ENCODE peak calls at places on chromosomes 4 and X, in nine cellular contexts. I is GM06990, V is psoas muscle, O is ovary, D is lower leg skin, P is AG04450, N is stomach, K is AG04449, M is astrocyte of the spinal cord. R is an unnamed sample.

GRCh38 chr4:74640111-74640903 is 154.0 kb downstream of the BTC start:
- DNase-seq in P (peak), I (no peak), K (no peak), N (no peak), M (peak), O (no peak), D (no peak), V (no peak), R (no peak)

GRCh38 chrX:71665747-71666146 is 1.6 kb upstream of the LOC101059915 start:
- DNase-seq in I (no peak), N (no peak), M (no peak), O (no peak), K (no peak), P (no peak), D (no peak), V (no peak), R (no peak)

GRCh38 chr4:8690811-8691775 is 98.5 kb downstream of the CPZ start:
- DNase-seq in O (peak), V (no peak), M (no peak), P (no peak), K (no peak), I (no peak), D (no peak), N (peak), R (no peak)

GRCh38 chr4:89298788-89299152 is 8.8 kb downstream of the GPRIN3 start:
- DNase-seq in N (no peak), V (no peak), M (peak), K (no peak), P (no peak), I (no peak), D (no peak), O (no peak), R (no peak)

GRCh38 chrX:64894454-64895038 is 81.7 kb downstream of the ZC4H2 start:
- DNase-seq in V (no peak), N (peak), D (no peak), O (no peak), I (no peak), K (no peak), M (no peak), P (no peak), R (no peak)

GRCh38 chr4:180617203-180617602 is 1626.0 kb upstream of the TENM3 start:
- DNase-seq in M (peak), K (no peak), I (no peak), O (no peak), P (no peak), N (no peak), V (no peak), D (no peak), R (no peak)

GRCh38 chr4:69823481-69824186 is 36.3 kb downstream of the SULT1E1 start:
- DNase-seq in O (no peak), P (no peak), N (peak), M (peak), I (no peak), D (no peak), K (no peak), V (no peak), R (no peak)

GRCh38 chr4:79848329-79848728 is 224.7 kb downstream of the ANTXR2 start:
- DNase-seq in I (no peak), V (no peak), P (no peak), M (no peak), N (no peak), D (no peak), O (no peak), K (no peak), R (no peak)

GRCh38 chrX:9604111-9604907 is 139.5 kb downstream of the TBL1X start:
- DNase-seq in P (no peak), N (no peak), M (no peak), V (peak), O (peak), D (no peak), K (no peak), I (no peak), R (no peak)

GRCh38 chr4:8105303-8106100 is 53.1 kb downstream of the ABLIM2 start:
- DNase-seq in N (no peak), I (no peak), V (no peak), K (no peak), O (no peak), M (no peak), D (no peak), P (no peak), R (no peak)

GRCh38 chr4:157992038-157992706 is 180.7 kb downstream of the GASK1B start:
- DNase-seq in M (peak), O (no peak), D (peak), P (peak), I (no peak), K (no peak), N (no peak), V (no peak), R (peak)

GRCh38 chr4:11765849-11766453 is 337.3 kb upstream of the HS3ST1 start:
- DNase-seq in D (no peak), M (peak), N (no peak), V (no peak), P (no peak), I (no peak), K (no peak), O (no peak), R (peak)

GRCh38 chrX:50100188-50100587 is 100.6 kb downstream of the AKAP4 start:
- DNase-seq in K (no peak), I (no peak), M (no peak), D (no peak), O (no peak), V (no peak), P (no peak), N (no peak), R (no peak)

GRCh38 chr4:82524570-82525152 is 37.1 kb downstream of the TMEM150C start:
- DNase-seq in M (no peak), O (no peak), D (no peak), P (no peak), V (no peak), N (no peak), K (no peak), I (no peak), R (no peak)

GRCh38 chr4:94127707-94128328 is 79.8 kb upstream of the SMARCAD1 start:
- DNase-seq in P (peak), K (no peak), V (no peak), M (peak), D (no peak), O (no peak), I (no peak), N (no peak), R (peak)

GRCh38 chr4:687048-687974 is 1.6 kb downstream of the SLC49A3 start:
- DNase-seq in P (no peak), M (peak), D (peak), I (no peak), K (no peak), N (peak), O (no peak), V (peak), R (peak)

GRCh38 chrX:146854281-146854680 is 39.7 kb upstream of the CXorf51A start:
- DNase-seq in O (no peak), D (no peak), I (no peak), N (no peak), M (no peak), K (no peak), V (no peak), P (no peak), R (no peak)

GRCh38 chr4:140633951-140634350 is 65.2 kb upstream of the UCP1 start:
- DNase-seq in P (no peak), O (no peak), M (no peak), V (no peak), D (no peak), K (no peak), N (no peak), I (no peak), R (no peak)

GRCh38 chr4:140635606-140636005 is 66.8 kb upstream of the UCP1 start:
- DNase-seq in V (no peak), D (no peak), K (no peak), M (peak), N (peak), P (no peak), I (no peak), O (peak), R (no peak)

GRCh38 chr4:140640150-140640748 is 71.5 kb upstream of the UCP1 start:
- DNase-seq in D (no peak), V (no peak), K (no peak), N (no peak), P (no peak), M (no peak), O (no peak), I (no peak), R (no peak)

GRCh38 chr4:140641105-140641555 is 72.4 kb upstream of the UCP1 start:
- DNase-seq in O (no peak), D (no peak), P (no peak), N (no peak), V (no peak), K (no peak), M (no peak), I (no peak), R (no peak)

DNA sequence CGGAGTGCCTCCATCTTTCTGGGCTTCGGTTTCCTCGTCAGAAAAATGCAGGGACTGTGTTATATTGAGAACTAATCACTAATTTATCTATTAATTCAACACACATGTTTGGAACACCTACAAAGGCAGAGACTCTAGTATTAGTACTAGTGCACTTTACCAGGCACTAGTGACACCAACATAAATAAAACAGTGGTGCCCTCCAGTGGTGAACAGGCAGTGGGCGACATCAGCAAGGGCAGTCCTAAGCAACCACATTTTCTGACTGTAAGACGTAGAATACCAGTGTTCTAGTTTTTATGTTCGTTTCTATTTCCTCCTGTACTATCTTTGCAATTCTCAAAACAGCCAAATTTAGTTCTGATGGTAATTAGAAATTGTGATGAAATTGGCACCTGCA is 69.1 kb upstream of the UCP1 start:
- DNase-seq in P (no peak), V (no peak), N (no peak), D (no peak), M (no peak), I (no peak), O (no peak), K (no peak), R (no peak)
- TF ChIP-seq CTCF in P (peak), V (peak), N (no peak), D (no peak), M (peak), I (peak), O (no peak), K (peak), R (peak)

DNA sequence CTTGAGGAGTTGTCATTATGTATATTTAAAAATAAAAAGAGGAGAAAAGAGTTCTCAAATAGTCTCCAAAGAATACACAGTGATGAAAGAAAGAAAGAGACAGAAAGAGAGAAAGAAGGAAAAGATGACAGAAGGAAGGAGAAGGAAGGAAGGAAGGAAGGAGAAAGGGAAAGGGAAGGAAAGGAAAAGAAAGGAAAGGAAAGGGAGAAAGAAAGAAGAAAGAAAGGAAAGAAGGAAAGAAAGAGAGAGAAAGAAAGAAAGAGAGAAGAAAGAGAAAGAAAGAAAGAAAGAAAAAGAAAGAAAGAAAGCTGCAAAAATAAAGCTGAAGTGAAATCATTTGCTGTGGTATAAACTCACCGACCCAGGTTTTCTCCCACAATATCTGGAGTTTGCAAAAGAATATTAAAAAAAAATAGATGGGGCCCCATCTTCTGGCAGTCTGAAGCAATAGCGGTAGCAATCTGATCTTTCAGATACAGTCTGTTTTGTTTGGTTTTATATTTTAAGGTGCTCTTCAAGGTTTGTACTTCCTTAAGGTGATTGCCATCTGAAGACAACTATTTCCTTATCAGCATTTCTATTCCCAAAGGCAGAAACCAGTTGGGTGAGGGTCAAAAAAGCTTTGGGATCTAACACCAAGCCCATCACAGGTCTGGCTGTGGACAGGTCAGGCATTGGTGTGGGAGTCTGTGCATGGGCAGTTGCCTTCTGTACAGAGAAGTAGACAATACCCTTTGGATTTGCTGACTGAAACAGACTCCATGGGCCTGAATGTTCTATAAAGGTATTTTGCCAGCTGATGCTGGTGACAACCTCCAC is 160.4 kb downstream of the CPEB2 start:
- DNase-seq in K (no peak), V (no peak), N (no peak), M (peak), D (no peak), P (no peak), O (no peak), I (no peak), R (no peak)
- TF ChIP-seq CTCF in K (peak), V (peak), N (peak), M (peak), D (no peak), P (peak), O (peak), I (peak), R (peak)

GRCh38 chr4:188719794-188720193 is 580.6 kb downstream of the TRIML1 start:
- DNase-seq in V (no peak), M (no peak), I (no peak), N (no peak), P (no peak), K (no peak), D (no peak), O (no peak), R (no peak)
- TF ChIP-seq CTCF in V (no peak), M (no peak), I (no peak), N (no peak), P (peak), K (no peak), D (no peak), O (no peak), R (peak)

GRCh38 chr4:64266263-64266662 is 143.0 kb downstream of the TECRL start:
- DNase-seq in N (no peak), M (no peak), D (no peak), K (no peak), O (no peak), P (no peak), I (no peak), V (no peak), R (no peak)

GRCh38 chr4:64272432-64272831 is 136.8 kb downstream of the TECRL start:
- DNase-seq in M (peak), D (no peak), N (no peak), K (no peak), O (no peak), V (no peak), P (no peak), I (no peak), R (no peak)

GRCh38 chr4:64271601-64272081 is 137.6 kb downstream of the TECRL start:
- DNase-seq in K (no peak), M (no peak), N (no peak), V (peak), I (no peak), D (no peak), P (no peak), O (no peak), R (no peak)
- TF ChIP-seq CTCF in K (no peak), M (no peak), N (no peak), V (no peak), I (no peak), D (no peak), P (no peak), O (no peak), R (no peak)